ENCODE peak calls at places on chromosome 3, in six cellular contexts. One of them, this sample, is unnamed.
A peak's percentile ranks its signal among the peaks of the same experiment; 100 is the strongest.

GRCh38 chr3:38662544-38662943 is 13.1 kb upstream of the SCN5A start:
- DNase-seq in iPS-NIHi11: peak; percentile 52
- DNase-seq in stromal cell of bone marrow: no peak
- DNase-seq in stimulated activated CD4-positive, alpha-beta T cell treated with anti-CD3 and anti-CD28 coated beads, Interleukin-15, amount 100 ng/mL, for 24 hours: no peak
- DNase-seq in activated T-cell treated with anti-CD3 and anti-CD28 coated beads for 4 hours: no peak
- DNase-seq in NCI-H1092: no peak
- DNase-seq in this sample: no peak

GRCh38 chr3:97984061-97984460 is 11.8 kb upstream of the RIOX2 start:
- DNase-seq in iPS-NIHi11: no peak
- DNase-seq in stromal cell of bone marrow: no peak
- DNase-seq in NCI-H1092: no peak
- DNase-seq in stimulated activated CD4-positive, alpha-beta T cell treated with anti-CD3 and anti-CD28 coated beads, Interleukin-15, amount 100 ng/mL, for 24 hours: no peak
- DNase-seq in activated T-cell treated with anti-CD3 and anti-CD28 coated beads for 4 hours: no peak
- DNase-seq in this sample: no peak

GRCh38 chr3:72848703-72849081 is 447 bp upstream of the SHQ1 start:
- DNase-seq in stimulated activated CD4-positive, alpha-beta T cell treated with anti-CD3 and anti-CD28 coated beads, Interleukin-15, amount 100 ng/mL, for 24 hours: peak; percentile 44
- DNase-seq in stromal cell of bone marrow: no peak
- DNase-seq in iPS-NIHi11: no peak
- DNase-seq in NCI-H1092: no peak
- DNase-seq in activated T-cell treated with anti-CD3 and anti-CD28 coated beads for 4 hours: peak; percentile 4
- DNase-seq in this sample: no peak

GRCh38 chr3:34938784-34939183 is 700.5 kb upstream of the ARPP21 start:
- DNase-seq in stromal cell of bone marrow: no peak
- DNase-seq in stimulated activated CD4-positive, alpha-beta T cell treated with anti-CD3 and anti-CD28 coated beads, Interleukin-15, amount 100 ng/mL, for 24 hours: no peak
- DNase-seq in activated T-cell treated with anti-CD3 and anti-CD28 coated beads for 4 hours: no peak
- DNase-seq in NCI-H1092: no peak
- DNase-seq in iPS-NIHi11: no peak
- DNase-seq in this sample: no peak

GRCh38 chr3:45870099-45870498 is 16.2 kb upstream of the CCR9 start:
- DNase-seq in iPS-NIHi11: no peak
- DNase-seq in activated T-cell treated with anti-CD3 and anti-CD28 coated beads for 4 hours: peak; percentile 29
- DNase-seq in NCI-H1092: no peak
- DNase-seq in stromal cell of bone marrow: no peak
- DNase-seq in stimulated activated CD4-positive, alpha-beta T cell treated with anti-CD3 and anti-CD28 coated beads, Interleukin-15, amount 100 ng/mL, for 24 hours: peak; percentile 48
- DNase-seq in this sample: no peak

GRCh38 chr3:46284981-46285683 is 42.9 kb downstream of the CCR3 start:
- DNase-seq in NCI-H1092: no peak
- DNase-seq in iPS-NIHi11: no peak
- DNase-seq in stimulated activated CD4-positive, alpha-beta T cell treated with anti-CD3 and anti-CD28 coated beads, Interleukin-15, amount 100 ng/mL, for 24 hours: peak; percentile 68
- DNase-seq in stromal cell of bone marrow: no peak
- DNase-seq in activated T-cell treated with anti-CD3 and anti-CD28 coated beads for 4 hours: peak; percentile 17
- DNase-seq in this sample: no peak

GRCh38 chr3:138051946-138052802 is 42.2 kb downstream of the CLDN18 start:
- DNase-seq in iPS-NIHi11: peak; percentile 58
- DNase-seq in stimulated activated CD4-positive, alpha-beta T cell treated with anti-CD3 and anti-CD28 coated beads, Interleukin-15, amount 100 ng/mL, for 24 hours: peak; percentile 38
- DNase-seq in activated T-cell treated with anti-CD3 and anti-CD28 coated beads for 4 hours: no peak
- DNase-seq in stromal cell of bone marrow: peak; percentile 33
- DNase-seq in NCI-H1092: peak; percentile 17
- DNase-seq in this sample: no peak

GRCh38 chr3:127525373-127525772 is 65.2 kb downstream of the TPRA1 start:
- DNase-seq in stimulated activated CD4-positive, alpha-beta T cell treated with anti-CD3 and anti-CD28 coated beads, Interleukin-15, amount 100 ng/mL, for 24 hours: no peak
- DNase-seq in iPS-NIHi11: no peak
- DNase-seq in NCI-H1092: no peak
- DNase-seq in activated T-cell treated with anti-CD3 and anti-CD28 coated beads for 4 hours: no peak
- DNase-seq in stromal cell of bone marrow: peak; percentile 5
- DNase-seq in this sample: no peak

GRCh38 chr3:51380601-51381332 is 4.3 kb upstream of the MANF start:
- DNase-seq in activated T-cell treated with anti-CD3 and anti-CD28 coated beads for 4 hours: no peak
- DNase-seq in stromal cell of bone marrow: no peak
- DNase-seq in NCI-H1092: no peak
- DNase-seq in stimulated activated CD4-positive, alpha-beta T cell treated with anti-CD3 and anti-CD28 coated beads, Interleukin-15, amount 100 ng/mL, for 24 hours: no peak
- DNase-seq in iPS-NIHi11: no peak
- DNase-seq in this sample: no peak

GRCh38 chr3:87228316-87228715 is 1.2 kb downstream of the CHMP2B start:
- DNase-seq in NCI-H1092: no peak
- DNase-seq in activated T-cell treated with anti-CD3 and anti-CD28 coated beads for 4 hours: no peak
- DNase-seq in stimulated activated CD4-positive, alpha-beta T cell treated with anti-CD3 and anti-CD28 coated beads, Interleukin-15, amount 100 ng/mL, for 24 hours: no peak
- DNase-seq in iPS-NIHi11: no peak
- DNase-seq in stromal cell of bone marrow: no peak
- DNase-seq in this sample: no peak

GRCh38 chr3:112767177-112767576 is 79.5 kb downstream of the CD200R1L start:
- DNase-seq in stimulated activated CD4-positive, alpha-beta T cell treated with anti-CD3 and anti-CD28 coated beads, Interleukin-15, amount 100 ng/mL, for 24 hours: no peak
- DNase-seq in NCI-H1092: no peak
- DNase-seq in stromal cell of bone marrow: no peak
- DNase-seq in iPS-NIHi11: no peak
- DNase-seq in activated T-cell treated with anti-CD3 and anti-CD28 coated beads for 4 hours: no peak
- DNase-seq in this sample: peak; percentile 54

GRCh38 chr3:10973196-10973595 is 19.4 kb upstream of the SLC6A1 start:
- DNase-seq in iPS-NIHi11: no peak
- DNase-seq in NCI-H1092: no peak
- DNase-seq in activated T-cell treated with anti-CD3 and anti-CD28 coated beads for 4 hours: no peak
- DNase-seq in stromal cell of bone marrow: no peak
- DNase-seq in stimulated activated CD4-positive, alpha-beta T cell treated with anti-CD3 and anti-CD28 coated beads, Interleukin-15, amount 100 ng/mL, for 24 hours: no peak
- DNase-seq in this sample: no peak

GRCh38 chr3:46613313-46614005 is 1.1 kb downstream of the FAM240A start:
- DNase-seq in stromal cell of bone marrow: no peak
- DNase-seq in stimulated activated CD4-positive, alpha-beta T cell treated with anti-CD3 and anti-CD28 coated beads, Interleukin-15, amount 100 ng/mL, for 24 hours: no peak
- DNase-seq in activated T-cell treated with anti-CD3 and anti-CD28 coated beads for 4 hours: no peak
- DNase-seq in NCI-H1092: no peak
- DNase-seq in iPS-NIHi11: no peak
- DNase-seq in this sample: no peak

GRCh38 chr3:60399861-60400845 is 851.1 kb downstream of the FHIT start:
- DNase-seq in stromal cell of bone marrow: peak; percentile 9
- DNase-seq in stimulated activated CD4-positive, alpha-beta T cell treated with anti-CD3 and anti-CD28 coated beads, Interleukin-15, amount 100 ng/mL, for 24 hours: no peak
- DNase-seq in activated T-cell treated with anti-CD3 and anti-CD28 coated beads for 4 hours: no peak
- DNase-seq in iPS-NIHi11: no peak
- DNase-seq in NCI-H1092: no peak
- DNase-seq in this sample: no peak

GRCh38 chr3:14406762-14407161 is 4.4 kb downstream of the SLC6A6 start:
- DNase-seq in activated T-cell treated with anti-CD3 and anti-CD28 coated beads for 4 hours: no peak
- DNase-seq in NCI-H1092: no peak
- DNase-seq in stromal cell of bone marrow: no peak
- DNase-seq in stimulated activated CD4-positive, alpha-beta T cell treated with anti-CD3 and anti-CD28 coated beads, Interleukin-15, amount 100 ng/mL, for 24 hours: no peak
- DNase-seq in iPS-NIHi11: no peak
- DNase-seq in this sample: no peak

GRCh38 chr3:8954938-8955763 is 8.1 kb downstream of the RAD18 start:
- DNase-seq in stromal cell of bone marrow: no peak
- DNase-seq in iPS-NIHi11: no peak
- DNase-seq in stimulated activated CD4-positive, alpha-beta T cell treated with anti-CD3 and anti-CD28 coated beads, Interleukin-15, amount 100 ng/mL, for 24 hours: no peak
- DNase-seq in activated T-cell treated with anti-CD3 and anti-CD28 coated beads for 4 hours: no peak
- DNase-seq in NCI-H1092: no peak
- DNase-seq in this sample: peak; percentile 27

GRCh38 chr3:188510366-188510765 is 356.4 kb downstream of the LPP start:
- DNase-seq in activated T-cell treated with anti-CD3 and anti-CD28 coated beads for 4 hours: no peak
- DNase-seq in iPS-NIHi11: no peak
- DNase-seq in stimulated activated CD4-positive, alpha-beta T cell treated with anti-CD3 and anti-CD28 coated beads, Interleukin-15, amount 100 ng/mL, for 24 hours: no peak
- DNase-seq in NCI-H1092: no peak
- DNase-seq in stromal cell of bone marrow: no peak
- DNase-seq in this sample: no peak

GRCh38 chr3:158770254-158771017 is 31.4 kb upstream of the MFSD1 start:
- DNase-seq in NCI-H1092: no peak
- DNase-seq in activated T-cell treated with anti-CD3 and anti-CD28 coated beads for 4 hours: no peak
- DNase-seq in stromal cell of bone marrow: no peak
- DNase-seq in stimulated activated CD4-positive, alpha-beta T cell treated with anti-CD3 and anti-CD28 coated beads, Interleukin-15, amount 100 ng/mL, for 24 hours: no peak
- DNase-seq in iPS-NIHi11: no peak
- DNase-seq in this sample: no peak

GRCh38 chr3:22450785-22451400 is 699.9 kb upstream of the ZNF385D start:
- DNase-seq in stromal cell of bone marrow: no peak
- DNase-seq in NCI-H1092: no peak
- DNase-seq in iPS-NIHi11: no peak
- DNase-seq in stimulated activated CD4-positive, alpha-beta T cell treated with anti-CD3 and anti-CD28 coated beads, Interleukin-15, amount 100 ng/mL, for 24 hours: no peak
- DNase-seq in activated T-cell treated with anti-CD3 and anti-CD28 coated beads for 4 hours: no peak
- DNase-seq in this sample: peak; percentile 4

GRCh38 chr3:145191543-145191942 is 969.4 kb downstream of the PLOD2 start:
- DNase-seq in iPS-NIHi11: no peak
- DNase-seq in NCI-H1092: no peak
- DNase-seq in stromal cell of bone marrow: no peak
- DNase-seq in stimulated activated CD4-positive, alpha-beta T cell treated with anti-CD3 and anti-CD28 coated beads, Interleukin-15, amount 100 ng/mL, for 24 hours: no peak
- DNase-seq in activated T-cell treated with anti-CD3 and anti-CD28 coated beads for 4 hours: no peak
- DNase-seq in this sample: no peak

GRCh38 chr3:13538520-13539284 is 10.2 kb upstream of the FBLN2 start:
- DNase-seq in stromal cell of bone marrow: no peak
- DNase-seq in stimulated activated CD4-positive, alpha-beta T cell treated with anti-CD3 and anti-CD28 coated beads, Interleukin-15, amount 100 ng/mL, for 24 hours: no peak
- DNase-seq in NCI-H1092: no peak
- DNase-seq in activated T-cell treated with anti-CD3 and anti-CD28 coated beads for 4 hours: no peak
- DNase-seq in iPS-NIHi11: no peak
- DNase-seq in this sample: no peak

GRCh38 chr3:191387441-191388077 is 57.2 kb upstream of the UTS2B start:
- DNase-seq in stimulated activated CD4-positive, alpha-beta T cell treated with anti-CD3 and anti-CD28 coated beads, Interleukin-15, amount 100 ng/mL, for 24 hours: no peak
- DNase-seq in stromal cell of bone marrow: no peak
- DNase-seq in iPS-NIHi11: no peak
- DNase-seq in NCI-H1092: no peak
- DNase-seq in activated T-cell treated with anti-CD3 and anti-CD28 coated beads for 4 hours: no peak
- DNase-seq in this sample: no peak

GRCh38 chr3:50375200-50375931 is 16.0 kb upstream of the TMEM115 start:
- DNase-seq in iPS-NIHi11: peak; percentile 77
- DNase-seq in stimulated activated CD4-positive, alpha-beta T cell treated with anti-CD3 and anti-CD28 coated beads, Interleukin-15, amount 100 ng/mL, for 24 hours: no peak
- DNase-seq in stromal cell of bone marrow: no peak
- DNase-seq in NCI-H1092: no peak
- DNase-seq in activated T-cell treated with anti-CD3 and anti-CD28 coated beads for 4 hours: no peak
- DNase-seq in this sample: no peak

GRCh38 chr3:52291508-52292181 is 4.0 kb downstream of the GLYCTK start:
- DNase-seq in activated T-cell treated with anti-CD3 and anti-CD28 coated beads for 4 hours: peak; percentile 34
- DNase-seq in stromal cell of bone marrow: no peak
- DNase-seq in NCI-H1092: no peak
- DNase-seq in iPS-NIHi11: peak; percentile 58
- DNase-seq in stimulated activated CD4-positive, alpha-beta T cell treated with anti-CD3 and anti-CD28 coated beads, Interleukin-15, amount 100 ng/mL, for 24 hours: peak; percentile 47
- DNase-seq in this sample: no peak

GRCh38 chr3:123449986-123450474 is 1.1 kb upstream of the ADCY5 start:
- DNase-seq in iPS-NIHi11: peak; percentile 75
- DNase-seq in activated T-cell treated with anti-CD3 and anti-CD28 coated beads for 4 hours: no peak
- DNase-seq in stromal cell of bone marrow: no peak
- DNase-seq in NCI-H1092: no peak
- DNase-seq in stimulated activated CD4-positive, alpha-beta T cell treated with anti-CD3 and anti-CD28 coated beads, Interleukin-15, amount 100 ng/mL, for 24 hours: no peak
- DNase-seq in this sample: no peak

GRCh38 chr3:123660900-123661299 is 76.0 kb upstream of the HACD2 start:
- DNase-seq in activated T-cell treated with anti-CD3 and anti-CD28 coated beads for 4 hours: no peak
- DNase-seq in stromal cell of bone marrow: peak; percentile 97
- DNase-seq in NCI-H1092: peak; percentile 76
- DNase-seq in iPS-NIHi11: peak; percentile 46
- DNase-seq in stimulated activated CD4-positive, alpha-beta T cell treated with anti-CD3 and anti-CD28 coated beads, Interleukin-15, amount 100 ng/mL, for 24 hours: no peak
- DNase-seq in this sample: peak; percentile 92

GRCh38 chr3:119716998-119717397 is 14.2 kb downstream of the CFAP91 start:
- DNase-seq in activated T-cell treated with anti-CD3 and anti-CD28 coated beads for 4 hours: no peak
- DNase-seq in stimulated activated CD4-positive, alpha-beta T cell treated with anti-CD3 and anti-CD28 coated beads, Interleukin-15, amount 100 ng/mL, for 24 hours: no peak
- DNase-seq in NCI-H1092: no peak
- DNase-seq in iPS-NIHi11: no peak
- DNase-seq in stromal cell of bone marrow: no peak
- DNase-seq in this sample: no peak

GRCh38 chr3:42079701-42080323 is 11.3 kb upstream of the TRAK1 start:
- DNase-seq in activated T-cell treated with anti-CD3 and anti-CD28 coated beads for 4 hours: no peak
- DNase-seq in stromal cell of bone marrow: no peak
- DNase-seq in stimulated activated CD4-positive, alpha-beta T cell treated with anti-CD3 and anti-CD28 coated beads, Interleukin-15, amount 100 ng/mL, for 24 hours: no peak
- DNase-seq in iPS-NIHi11: no peak
- DNase-seq in NCI-H1092: no peak
- DNase-seq in this sample: no peak

GRCh38 chr3:152056073-152056472 is 182.6 kb downstream of the SUCNR1 start:
- DNase-seq in stimulated activated CD4-positive, alpha-beta T cell treated with anti-CD3 and anti-CD28 coated beads, Interleukin-15, amount 100 ng/mL, for 24 hours: no peak
- DNase-seq in iPS-NIHi11: no peak
- DNase-seq in NCI-H1092: no peak
- DNase-seq in activated T-cell treated with anti-CD3 and anti-CD28 coated beads for 4 hours: no peak
- DNase-seq in stromal cell of bone marrow: no peak
- DNase-seq in this sample: no peak

GRCh38 chr3:10338164-10338470 is 17.2 kb upstream of the SEC13 start:
- DNase-seq in iPS-NIHi11: no peak
- DNase-seq in stimulated activated CD4-positive, alpha-beta T cell treated with anti-CD3 and anti-CD28 coated beads, Interleukin-15, amount 100 ng/mL, for 24 hours: no peak
- DNase-seq in stromal cell of bone marrow: no peak
- DNase-seq in NCI-H1092: no peak
- DNase-seq in activated T-cell treated with anti-CD3 and anti-CD28 coated beads for 4 hours: no peak
- DNase-seq in this sample: no peak

GRCh38 chr3:49680493-49681231 is 6.5 kb downstream of the APEH start:
- DNase-seq in activated T-cell treated with anti-CD3 and anti-CD28 coated beads for 4 hours: no peak
- DNase-seq in NCI-H1092: no peak
- DNase-seq in stimulated activated CD4-positive, alpha-beta T cell treated with anti-CD3 and anti-CD28 coated beads, Interleukin-15, amount 100 ng/mL, for 24 hours: no peak
- DNase-seq in iPS-NIHi11: no peak
- DNase-seq in stromal cell of bone marrow: no peak
- DNase-seq in this sample: no peak

GRCh38 chr3:131840151-131840797 is 194.5 kb downstream of the CPNE4 start:
- DNase-seq in iPS-NIHi11: no peak
- DNase-seq in activated T-cell treated with anti-CD3 and anti-CD28 coated beads for 4 hours: no peak
- DNase-seq in stimulated activated CD4-positive, alpha-beta T cell treated with anti-CD3 and anti-CD28 coated beads, Interleukin-15, amount 100 ng/mL, for 24 hours: no peak
- DNase-seq in NCI-H1092: no peak
- DNase-seq in stromal cell of bone marrow: no peak
- DNase-seq in this sample: peak; percentile 4

GRCh38 chr3:185770071-185770470 is 54.8 kb downstream of the IGF2BP2 start:
- DNase-seq in iPS-NIHi11: no peak
- DNase-seq in activated T-cell treated with anti-CD3 and anti-CD28 coated beads for 4 hours: no peak
- DNase-seq in stromal cell of bone marrow: no peak
- DNase-seq in stimulated activated CD4-positive, alpha-beta T cell treated with anti-CD3 and anti-CD28 coated beads, Interleukin-15, amount 100 ng/mL, for 24 hours: no peak
- DNase-seq in NCI-H1092: no peak
- DNase-seq in this sample: no peak

GRCh38 chr3:175433026-175433668 is 574.0 kb downstream of the NAALADL2 start:
- DNase-seq in NCI-H1092: no peak
- DNase-seq in stromal cell of bone marrow: peak; percentile 43
- DNase-seq in iPS-NIHi11: no peak
- DNase-seq in activated T-cell treated with anti-CD3 and anti-CD28 coated beads for 4 hours: no peak
- DNase-seq in stimulated activated CD4-positive, alpha-beta T cell treated with anti-CD3 and anti-CD28 coated beads, Interleukin-15, amount 100 ng/mL, for 24 hours: no peak
- DNase-seq in this sample: peak; percentile 65

GRCh38 chr3:59979542-59979941 is 929.7 kb upstream of the CFAP20DC start:
- DNase-seq in stimulated activated CD4-positive, alpha-beta T cell treated with anti-CD3 and anti-CD28 coated beads, Interleukin-15, amount 100 ng/mL, for 24 hours: peak; percentile 50
- DNase-seq in NCI-H1092: no peak
- DNase-seq in activated T-cell treated with anti-CD3 and anti-CD28 coated beads for 4 hours: no peak
- DNase-seq in iPS-NIHi11: no peak
- DNase-seq in stromal cell of bone marrow: no peak
- DNase-seq in this sample: no peak

GRCh38 chr3:122406198-122406597 is 9.7 kb downstream of the WDR5B start:
- DNase-seq in stimulated activated CD4-positive, alpha-beta T cell treated with anti-CD3 and anti-CD28 coated beads, Interleukin-15, amount 100 ng/mL, for 24 hours: no peak
- DNase-seq in iPS-NIHi11: no peak
- DNase-seq in activated T-cell treated with anti-CD3 and anti-CD28 coated beads for 4 hours: no peak
- DNase-seq in NCI-H1092: no peak
- DNase-seq in stromal cell of bone marrow: no peak
- DNase-seq in this sample: no peak

GRCh38 chr3:42991369-42992315 is 12.5 kb downstream of the GASK1A start:
- DNase-seq in stimulated activated CD4-positive, alpha-beta T cell treated with anti-CD3 and anti-CD28 coated beads, Interleukin-15, amount 100 ng/mL, for 24 hours: no peak
- DNase-seq in stromal cell of bone marrow: no peak
- DNase-seq in NCI-H1092: no peak
- DNase-seq in iPS-NIHi11: no peak
- DNase-seq in activated T-cell treated with anti-CD3 and anti-CD28 coated beads for 4 hours: no peak
- DNase-seq in this sample: no peak